ENCODE peak calls at places on chromosome 21, in five cellular contexts. R is heart right ventricle, H is A549, V is upper lobe of right lung, L is GM06990. C is an unnamed sample.
A peak's percentile ranks its signal among the peaks of the same experiment; 100 is the strongest.

GRCh38 chr21:35529141-35529863 is 480.2 kb upstream of the RUNX1 start:
- DNase-seq in R (no peak), H (no peak), V (no peak), L (no peak), C (no peak)

GRCh38 chr21:19941626-19942025 is 1056.6 kb upstream of the NCAM2 start:
- DNase-seq in R (no peak), H (no peak), V (no peak), L (no peak), C (no peak)

GRCh38 chr21:23401278-23401677 is 2206.0 kb downstream of the MRPL39 start:
- DNase-seq in R (no peak), H (no peak), V (no peak), L (no peak), C (no peak)

GRCh38 chr21:31157756-31158155 is 119.5 kb upstream of the KRTAP19-8 start:
- DNase-seq in R (no peak), H (no peak), V (no peak), L (no peak), C (no peak)

GRCh38 chr21:38993561-38993960 is 187.8 kb downstream of the ETS2 start:
- DNase-seq in R (peak; percentile 77), H (peak; percentile 15), V (no peak), L (no peak), C (no peak)

GRCh38 chr21:28548291-28548690 is 444.4 kb downstream of the LTN1 start:
- DNase-seq in R (no peak), H (no peak), V (no peak), L (no peak), C (no peak)

GRCh38 chr21:41559658-41560599 is 52.0 kb upstream of the TMPRSS2 start:
- DNase-seq in R (no peak), H (no peak), V (no peak), L (no peak), C (no peak)

GRCh38 chr21:31893841-31894240 is 21.0 kb downstream of the HUNK start:
- DNase-seq in R (no peak), H (no peak), V (no peak), L (no peak), C (no peak)

GRCh38 chr21:17796503-17796902 is 22.7 kb downstream of the C21orf91 start:
- DNase-seq in R (no peak), H (no peak), V (no peak), L (no peak), C (no peak)

GRCh38 chr21:33488936-33489335 is 2.6 kb downstream of the DNAJC28 start:
- DNase-seq in R (no peak), H (no peak), V (no peak), L (no peak), C (no peak)
- TF ChIP-seq CTCF in R (no peak), H (no peak), V (no peak), L (no peak), C (no peak)

DNA sequence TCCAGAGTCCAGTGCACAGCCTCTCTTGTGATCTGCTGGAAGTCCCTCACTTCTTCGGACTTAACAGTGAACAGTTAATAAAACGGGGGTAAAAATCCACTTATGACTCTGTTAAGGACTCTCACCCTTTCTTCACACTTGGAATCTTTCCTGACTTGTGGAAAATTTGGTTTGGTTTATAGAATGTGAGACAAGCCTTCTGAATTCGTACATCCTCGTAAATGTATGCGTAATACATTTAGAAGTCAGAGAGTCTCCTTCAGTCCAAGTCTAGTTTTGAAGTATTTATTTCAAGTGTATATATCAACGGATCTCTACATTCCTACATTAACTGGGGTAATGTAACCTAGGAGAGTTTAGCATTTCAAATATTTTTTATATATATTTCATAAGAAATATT is 270.4 kb downstream of the KCNJ6 start:
- DNase-seq in R (no peak), H (no peak), V (no peak), L (no peak), C (no peak)
- TF ChIP-seq CTCF in R (no peak), H (no peak), V (no peak), L (no peak), C (no peak)

GRCh38 chr21:45407629-45408247 is 2.8 kb downstream of the COL18A1 start:
- DNase-seq in R (no peak), H (no peak), V (no peak), L (no peak), C (no peak)
- TF ChIP-seq CTCF in R (no peak), H (no peak), V (no peak), L (no peak), C (no peak)

GRCh38 chr21:40356644-40357043 is 489.4 kb downstream of the PCP4 start:
- DNase-seq in R (no peak), H (no peak), V (no peak), L (no peak), C (no peak)
- TF ChIP-seq CTCF in R (no peak), H (no peak), V (no peak), L (no peak), C (no peak)

DNA sequence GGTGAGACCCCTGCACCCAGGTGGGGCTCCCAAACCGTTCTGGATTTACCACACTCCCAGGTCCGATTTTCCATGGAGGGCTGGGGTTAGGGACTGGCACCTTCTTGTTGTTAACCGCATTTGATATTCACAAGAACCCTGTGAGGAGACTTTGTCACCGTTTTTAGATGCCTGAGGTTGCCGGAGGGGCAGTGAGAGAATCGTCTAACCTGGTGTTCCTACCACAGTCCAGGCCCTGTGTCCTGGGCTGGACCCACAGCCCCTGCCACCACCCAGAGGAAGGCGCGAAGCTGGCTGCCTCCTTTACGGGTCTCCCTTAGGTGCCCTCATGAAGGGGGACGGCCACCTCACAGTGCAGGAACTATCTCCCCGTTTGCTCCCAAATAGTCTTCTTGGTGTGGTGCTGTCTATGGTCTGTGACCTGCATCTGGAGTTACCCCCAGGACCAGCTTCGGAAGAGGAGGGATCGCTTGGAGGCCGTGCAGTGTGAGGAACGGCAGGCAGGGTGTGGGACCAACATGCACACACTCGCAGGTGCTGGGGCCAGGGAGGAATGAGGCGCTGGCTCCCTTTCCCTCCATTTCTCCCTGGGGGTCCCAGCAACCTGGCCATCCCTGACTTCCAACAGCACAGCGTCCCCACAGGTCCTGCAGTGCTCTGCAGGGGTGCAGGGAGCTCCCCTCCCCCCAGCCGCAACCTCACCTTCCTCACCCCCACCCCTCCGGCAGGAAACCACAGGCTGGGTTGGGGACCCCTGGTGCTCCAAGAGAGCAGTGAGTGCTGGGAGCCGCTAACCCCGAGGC is 7.0 kb downstream of the SIM2 start:
- DNase-seq in R (no peak), H (no peak), V (no peak), L (no peak), C (no peak)
- TF ChIP-seq CTCF in R (no peak), H (no peak), V (no peak), L (no peak), C (peak; percentile 48)

DNA sequence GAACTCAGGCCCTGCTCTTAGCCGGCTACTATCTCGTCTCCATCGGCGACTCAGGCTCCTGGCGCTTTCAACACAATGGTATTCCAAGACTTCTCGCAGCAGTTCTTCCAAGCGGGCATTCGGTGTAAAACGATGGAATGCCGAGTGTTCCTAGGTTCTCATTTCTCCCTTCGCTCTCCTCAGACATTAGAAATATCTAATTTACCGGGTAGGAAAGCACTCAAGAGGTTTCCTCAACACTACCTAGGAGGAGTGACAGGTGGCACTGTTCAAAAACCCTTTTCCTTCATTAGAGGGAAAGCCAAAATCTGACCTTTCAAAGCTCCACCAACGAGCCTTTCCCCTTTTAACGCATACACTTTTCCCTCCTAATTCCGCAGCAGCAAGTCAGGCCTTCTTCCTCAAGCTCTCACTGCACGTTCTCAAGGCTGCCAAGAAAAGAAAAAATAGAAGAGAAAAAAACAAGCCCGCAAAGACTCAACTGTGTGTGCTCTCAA is 601 bp downstream of the UBE2G2 start:
- DNase-seq in R (no peak), H (peak; percentile 62), V (no peak), L (no peak), C (peak; percentile 27)
- TF ChIP-seq CTCF in R (peak; percentile 44), H (peak; percentile 24), V (peak; percentile 31), L (peak; percentile 58), C (no peak)

DNA sequence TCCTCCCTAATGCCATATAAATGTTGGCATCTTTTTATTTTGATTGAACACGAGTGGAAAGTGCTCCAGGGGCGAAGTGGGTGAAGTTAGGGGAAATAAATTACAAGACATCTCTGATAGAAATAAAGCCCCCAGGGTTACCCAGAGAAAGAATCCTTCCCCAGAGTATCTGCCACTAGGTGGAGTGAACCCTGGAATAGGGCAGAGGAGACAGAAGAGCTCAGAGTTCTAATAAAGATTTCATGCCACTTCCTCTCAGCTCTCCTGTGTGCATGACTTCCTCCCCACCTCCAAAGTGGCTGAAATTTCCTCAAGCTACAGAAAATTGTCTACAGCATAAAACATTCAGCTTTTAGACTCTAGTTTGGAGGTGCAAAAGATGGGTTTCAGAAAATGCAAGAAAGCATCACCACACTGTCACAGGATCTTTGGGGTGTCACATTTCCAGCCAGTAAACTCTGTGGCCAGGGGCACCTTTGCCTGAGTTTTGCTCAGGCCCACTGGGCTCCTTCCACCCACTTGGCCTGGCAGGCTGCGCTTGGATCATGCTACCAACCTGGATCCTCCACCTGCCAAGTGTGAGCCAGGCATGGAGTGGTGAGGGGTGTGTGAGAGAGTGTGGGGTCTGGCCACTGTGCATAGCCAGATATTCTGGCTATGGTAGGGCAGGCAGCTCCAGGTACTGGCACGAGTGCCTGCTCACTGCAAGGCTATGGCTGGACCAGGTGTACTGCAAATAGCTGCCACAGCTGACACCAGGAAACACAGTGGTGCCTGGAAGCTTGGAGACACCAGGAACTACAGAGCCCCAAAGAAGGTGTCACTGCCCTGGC is 208.8 kb upstream of the USP25 start:
- DNase-seq in R (no peak), H (no peak), V (no peak), L (no peak), C (no peak)
- TF ChIP-seq CTCF in R (no peak), H (no peak), V (peak; percentile 33), L (peak; percentile 18), C (peak; percentile 34)

GRCh38 chr21:33228455-33228854 is 1.3 kb upstream of the IFNAR2 start:
- DNase-seq in R (no peak), H (no peak), V (no peak), L (no peak), C (no peak)
- TF ChIP-seq CTCF in R (no peak), H (no peak), V (no peak), L (no peak), C (no peak)

GRCh38 chr21:26845066-26845749 is at the start of gene ADAMTS1:
- DNase-seq in R (peak; percentile 94), H (no peak), V (peak; percentile 88), L (no peak), C (peak; percentile 93)
- TF ChIP-seq CTCF in R (peak; percentile 38), H (no peak), V (peak; percentile 23), L (no peak), C (no peak)

GRCh38 chr21:37503848-37504467 is 137.4 kb downstream of the DYRK1A start:
- DNase-seq in R (no peak), H (no peak), V (no peak), L (no peak), C (no peak)

GRCh38 chr21:37496972-37497371 is 130.4 kb downstream of the DYRK1A start:
- DNase-seq in R (no peak), H (no peak), V (no peak), L (no peak), C (no peak)

GRCh38 chr21:37502947-37503346 is 136.4 kb downstream of the DYRK1A start:
- DNase-seq in R (no peak), H (no peak), V (no peak), L (no peak), C (no peak)

GRCh38 chr21:37498664-37499063 is 132.1 kb downstream of the DYRK1A start:
- DNase-seq in R (no peak), H (no peak), V (no peak), L (no peak), C (no peak)
- TF ChIP-seq CTCF in R (no peak), H (no peak), V (no peak), L (no peak), C (no peak)